ENCODE peak calls at places on chromosomes 4 and X, in five cellular contexts. Z is IMR-90, S is K562, C is stomach, X is adrenal gland. M is an unnamed sample.

GRCh38 chr4:164807611-164808010 is 53.7 kb downstream of the SMIM31 start:
- DNase-seq in Z (no peak), S (no peak), X (no peak), C (peak; percentile 36), M (no peak)

GRCh38 chrX:152991123-152991522 is 2.8 kb downstream of the PNMA5 start:
- DNase-seq in Z (no peak), S (no peak), X (no peak), C (no peak), M (no peak)

GRCh38 chr4:186708554-186708953 is 15.1 kb downstream of the FAT1 start:
- DNase-seq in Z (no peak), C (no peak), X (no peak), S (no peak), M (no peak)

GRCh38 chrX:3221643-3222042 is 124.8 kb downstream of the MXRA5 start:
- DNase-seq in S (no peak), C (no peak), Z (no peak), X (no peak), M (no peak)

GRCh38 chr4:36273276-36273675 is 8.1 kb upstream of the DTHD1 start:
- DNase-seq in X (no peak), S (no peak), Z (no peak), C (no peak), M (no peak)

GRCh38 chrX:100731441-100732281 is at the start of gene SYTL4:
- DNase-seq in Z (no peak), X (no peak), C (peak; percentile 37), S (peak; percentile 43), M (peak; percentile 54)

GRCh38 chrX:27565992-27566391 is 24.2 kb upstream of the DCAF8L2 start:
- DNase-seq in Z (peak; percentile 70), C (no peak), X (no peak), S (no peak), M (peak; percentile 76)

GRCh38 chr4:71259305-71259704 is 79.5 kb upstream of the SLC4A4 start:
- DNase-seq in Z (no peak), X (no peak), S (no peak), C (no peak), M (no peak)

GRCh38 chr4:65645185-65645584 is 25.1 kb downstream of the EPHA5 start:
- DNase-seq in S (no peak), C (no peak), Z (peak; percentile 1), X (no peak), M (no peak)

GRCh38 chrX:71103110-71103983 is 3.2 kb downstream of the CXorf65 start:
- DNase-seq in X (no peak), Z (no peak), S (peak; percentile 85), C (peak; percentile 34), M (no peak)

GRCh38 chr4:27921236-27921635 is 1060.6 kb downstream of the STIM2 start:
- DNase-seq in Z (peak; percentile 22), S (no peak), C (no peak), X (no peak), M (no peak)

GRCh38 chr4:98289375-98289774 is 28.2 kb downstream of the RAP1GDS1 start:
- DNase-seq in Z (no peak), S (no peak), C (no peak), X (no peak), M (no peak)

GRCh38 chr4:78513411-78513975 is 38.1 kb upstream of the ANXA3 start:
- DNase-seq in S (no peak), X (no peak), C (no peak), Z (no peak), M (no peak)

GRCh38 chr4:151226004-151226932 is 50.7 kb upstream of the PRSS48 start:
- DNase-seq in S (no peak), C (no peak), X (no peak), Z (peak; percentile 88), M (no peak)

GRCh38 chr4:8322794-8323704 is 53.5 kb downstream of the HTRA3 start:
- DNase-seq in Z (no peak), S (no peak), X (peak; percentile 21), C (peak; percentile 5), M (no peak)

GRCh38 chr4:93475730-93476129 is 352.8 kb upstream of the ATOH1 start:
- DNase-seq in S (no peak), Z (no peak), C (no peak), X (no peak), M (no peak)

GRCh38 chr4:39823193-39823592 is 125.3 kb downstream of the UBE2K start:
- DNase-seq in Z (peak; percentile 74), S (no peak), C (no peak), X (peak; percentile 38), M (no peak)

GRCh38 chrX:130680164-130681035 is 222.6 kb downstream of the ENOX2 start:
- DNase-seq in Z (peak; percentile 43), C (no peak), S (no peak), X (peak; percentile 72), M (peak; percentile 23)

GRCh38 chr4:142883433-142883832 is 37.3 kb upstream of the INPP4B start:
- DNase-seq in C (no peak), Z (peak; percentile 2), S (no peak), X (no peak), M (no peak)

GRCh38 chr4:19982556-19982955 is 269.1 kb upstream of the SLIT2 start:
- DNase-seq in S (no peak), X (no peak), C (no peak), Z (peak; percentile 89), M (no peak)

GRCh38 chrX:21153503-21153902 is 220.7 kb upstream of the CNKSR2 start:
- DNase-seq in Z (peak; percentile 4), S (no peak), X (peak; percentile 47), C (no peak), M (peak; percentile 36)

GRCh38 chr4:138851626-138852443 is 163.7 kb upstream of the NOCT start:
- DNase-seq in S (no peak), Z (peak; percentile 8), X (no peak), C (no peak), M (no peak)

GRCh38 chrX:318068-318738 is 393 bp downstream of the GTPBP6 start:
- DNase-seq in S (peak; percentile 70), C (peak; percentile 99), Z (peak; percentile 97), X (peak; percentile 100), M (peak; percentile 99)
- TF ChIP-seq POLR2A in S (peak; percentile 83), C (no peak), Z (peak; percentile 77), X (peak; percentile 67), M (no peak)

GRCh38 chrX:110318664-110318968 is 731 bp upstream of the AMMECR1 start:
- DNase-seq in Z (no peak), S (no peak), C (peak; percentile 27), X (no peak), M (no peak)
- H3K4me1 ChIP-seq in Z (no peaks in the 10 kb centered on the region), S (peaks cover 3% of the 10 kb centered on the region), C (peaks cover 7% of the 10 kb centered on the region), X (no peaks in the 10 kb centered on the region), M (no peaks in the 10 kb centered on the region)

DNA sequence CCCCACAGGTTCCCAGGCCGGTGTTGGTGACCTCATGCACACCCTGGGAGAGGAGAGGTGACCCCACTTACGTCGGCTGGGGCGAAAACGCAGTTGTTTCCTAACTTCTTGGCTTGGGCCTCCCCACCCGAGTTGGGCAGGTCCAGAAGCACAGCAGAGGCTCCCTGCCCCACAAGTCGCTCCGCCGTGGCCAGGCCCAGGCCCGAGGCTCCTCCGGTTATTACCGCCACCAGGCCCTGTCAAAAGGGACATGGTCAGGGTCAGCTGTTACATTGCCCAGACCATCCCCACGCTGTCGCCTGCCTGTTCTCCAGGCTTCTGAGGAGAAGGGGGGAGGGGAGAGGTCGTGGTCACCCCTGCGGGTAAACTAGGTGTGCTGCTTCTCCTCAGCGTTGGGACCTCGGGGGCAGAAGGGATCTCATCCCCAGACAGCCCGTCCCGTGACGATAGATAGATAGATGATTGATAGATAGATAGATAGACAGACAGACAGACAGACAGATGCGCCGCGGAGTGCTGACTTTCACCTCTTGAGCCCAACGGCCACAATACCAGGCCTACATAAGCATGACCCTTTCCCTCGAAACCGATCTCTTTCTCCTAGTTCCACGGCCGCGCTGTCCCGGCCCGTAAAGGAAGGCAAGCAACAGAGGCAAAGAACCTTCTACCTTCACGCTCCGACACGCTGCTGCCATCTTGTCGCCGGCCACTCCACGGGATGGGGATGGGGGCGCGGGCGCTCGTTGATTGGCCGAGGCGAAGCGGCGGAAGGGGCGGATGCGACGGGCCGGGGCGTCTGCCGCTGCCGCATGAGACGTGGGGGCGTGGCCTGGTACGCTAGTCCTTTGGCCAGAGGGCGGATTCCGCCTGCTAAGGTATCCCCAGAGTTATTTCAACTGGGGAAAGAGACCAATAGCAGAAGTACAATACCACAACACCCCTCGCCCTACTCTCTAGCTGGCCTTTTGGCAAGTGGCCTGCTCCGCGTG is at the start of gene HSD17B10:
- DNase-seq in C (peak; percentile 92), S (peak; percentile 93), X (peak; percentile 93), Z (peak; percentile 64), M (peak; percentile 92)
- TF ChIP-seq CTCF in C (no peak), S (no peak), X (no peak), Z (no peak), M (no peak)

GRCh38 chrX:12978205-12979010 is 3.5 kb downstream of the TMSB4X start:
- DNase-seq in C (peak; percentile 75), X (peak; percentile 72), Z (peak; percentile 88), S (no peak), M (peak; percentile 37)

GRCh38 chrX:12979011-12979629 is 4.2 kb downstream of the TMSB4X start:
- DNase-seq in S (no peak), X (no peak), Z (no peak), C (no peak), M (no peak)

GRCh38 chrX:12979630-12980015 is 4.7 kb downstream of the TMSB4X start:
- DNase-seq in X (no peak), Z (peak; percentile 30), C (no peak), S (no peak), M (no peak)

GRCh38 chrX:12975999-12976558 is 1.2 kb downstream of the TMSB4X start:
- DNase-seq in X (no peak), Z (peak; percentile 36), C (peak; percentile 40), S (peak; percentile 52), M (peak; percentile 33)

DNA sequence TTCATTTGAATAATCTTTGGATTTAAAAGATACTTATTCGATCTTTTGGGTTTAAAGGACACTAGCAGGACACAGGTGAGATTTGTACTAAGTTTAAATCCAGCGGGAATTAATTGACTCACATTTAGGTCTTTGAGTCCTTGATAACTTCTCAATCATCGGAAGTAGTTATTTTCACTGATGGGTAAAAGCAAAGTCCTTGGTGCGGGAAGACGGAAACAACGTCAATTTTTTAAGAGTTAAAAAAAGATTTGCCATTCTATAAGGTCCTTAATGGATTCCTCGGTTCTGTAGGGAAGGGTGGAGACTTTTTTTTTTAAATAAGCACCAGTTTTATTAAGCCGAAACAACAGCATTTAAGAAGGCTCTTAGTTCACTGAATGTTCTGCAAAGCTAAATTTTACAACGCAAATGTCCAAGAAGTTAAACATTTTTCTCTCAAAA is 2.9 kb downstream of the TMSB4X start:
- DNase-seq in X (no peak), C (no peak), Z (no peak), S (no peak), M (no peak)
- TF ChIP-seq POLR2A in X (no peak), C (no peak), Z (peak; percentile 82), S (peak; percentile 63), M (no peak)

DNA sequence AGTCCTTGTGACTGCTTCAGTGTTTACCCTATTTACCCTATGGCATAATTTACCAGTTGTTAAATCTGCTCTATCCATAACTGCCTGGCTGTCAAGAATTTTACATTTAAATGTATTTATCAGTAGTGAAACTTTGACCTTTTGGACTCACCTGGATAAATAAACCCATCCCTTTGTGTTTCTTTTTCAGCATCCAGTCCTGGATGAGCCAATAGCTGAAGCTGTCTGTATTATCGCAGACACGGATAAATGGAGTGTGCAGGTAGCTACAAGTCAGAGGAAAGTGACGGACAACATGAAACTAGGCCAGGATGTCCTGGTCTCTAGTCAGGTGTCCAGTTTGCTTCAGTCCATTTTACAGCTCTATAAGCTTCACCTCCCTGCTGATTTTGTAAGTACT is 122.4 kb downstream of the FNIP2 start:
- DNase-seq in Z (no peak), X (no peak), S (no peak), C (no peak), M (no peak)
- H3K4me1 ChIP-seq in Z (peaks cover 6% of the 10 kb centered on the region), X (no peaks in the 10 kb centered on the region), S (no peaks in the 10 kb centered on the region), C (peaks cover 7% of the 10 kb centered on the region), M (no peaks in the 10 kb centered on the region)

GRCh38 chr4:7156273-7157139 is 35.8 kb upstream of the SORCS2 start:
- DNase-seq in Z (peak; percentile 25), X (no peak), S (peak; percentile 50), C (no peak), M (peak; percentile 63)
- TF ChIP-seq CTCF in Z (peak; percentile 53), X (peak; percentile 50), S (peak; percentile 49), C (peak; percentile 53), M (peak; percentile 73)

M was measured in testis.